ENCODE peak calls at places on chromosomes 4 and X, in seven cellular contexts. Z is GM12865, Y is GM13977, S is AG10803, W is fibroblast of lung, E is lower leg skin, N is colonic mucosa. O is an unnamed sample.

GRCh38 chr4:76238701-76239100 is 12.8 kb upstream of the FAM47E start:
- DNase-seq in Z (no peak), Y (no peak), S (no peak), W (no peak), E (no peak), N (no peak), O (no peak)

GRCh38 chr4:150569384-150569987 is 12.5 kb upstream of the MAB21L2 start:
- DNase-seq in Z (no peak), Y (no peak), S (peak), W (peak), E (no peak), N (no peak), O (no peak)

GRCh38 chr4:147233-147632 is 22.9 kb downstream of the ZNF718 start:
- DNase-seq in Z (no peak), Y (no peak), S (no peak), W (no peak), E (no peak), N (no peak), O (no peak)

GRCh38 chr4:129570326-129570725 is 474.4 kb downstream of the C4orf33 start:
- DNase-seq in Z (no peak), Y (no peak), S (no peak), W (no peak), E (no peak), N (no peak), O (no peak)

GRCh38 chrX:110734894-110735541 is 60.6 kb downstream of the CHRDL1 start:
- DNase-seq in Z (no peak), Y (no peak), S (peak), W (peak), E (no peak), N (no peak), O (no peak)

GRCh38 chr4:99447079-99447478 is 11.9 kb upstream of the ADH7 start:
- DNase-seq in Z (peak), Y (no peak), S (peak), W (peak), E (no peak), N (no peak), O (no peak)

GRCh38 chr4:52877694-52878093 is 15.6 kb downstream of the RASL11B start:
- DNase-seq in Z (no peak), Y (no peak), S (no peak), W (peak), E (no peak), N (no peak), O (no peak)

GRCh38 chr4:142475663-142476062 is 370.4 kb downstream of the INPP4B start:
- DNase-seq in Z (no peak), Y (no peak), S (peak), W (peak), E (no peak), N (no peak), O (no peak)

GRCh38 chr4:178205826-178206225 is 763.6 kb upstream of the AGA start:
- DNase-seq in Z (no peak), Y (no peak), S (no peak), W (peak), E (no peak), N (no peak), O (no peak)

GRCh38 chr4:114399085-114399484 is 199.5 kb upstream of the UGT8 start:
- DNase-seq in Z (no peak), Y (no peak), S (no peak), W (no peak), E (no peak), N (no peak), O (no peak)
- TF ChIP-seq CTCF in Z (no peak), Y (no peak), S (no peak), W (no peak), E (no peak), N (no peak), O (no peak)

GRCh38 chr4:169645627-169646026 is 25.2 kb downstream of the CLCN3 start:
- DNase-seq in Z (no peak), Y (no peak), S (no peak), W (no peak), E (no peak), N (no peak), O (no peak)
- TF ChIP-seq CTCF in Z (no peak), Y (no peak), S (no peak), W (no peak), E (no peak), N (no peak), O (no peak)

GRCh38 chr4:67122029-67122428 is 423.3 kb downstream of the CENPC start:
- DNase-seq in Z (peak), Y (no peak), S (no peak), W (peak), E (no peak), N (no peak), O (no peak)
- TF ChIP-seq CTCF in Z (peak), Y (peak), S (no peak), W (no peak), E (no peak), N (no peak), O (no peak)

DNA sequence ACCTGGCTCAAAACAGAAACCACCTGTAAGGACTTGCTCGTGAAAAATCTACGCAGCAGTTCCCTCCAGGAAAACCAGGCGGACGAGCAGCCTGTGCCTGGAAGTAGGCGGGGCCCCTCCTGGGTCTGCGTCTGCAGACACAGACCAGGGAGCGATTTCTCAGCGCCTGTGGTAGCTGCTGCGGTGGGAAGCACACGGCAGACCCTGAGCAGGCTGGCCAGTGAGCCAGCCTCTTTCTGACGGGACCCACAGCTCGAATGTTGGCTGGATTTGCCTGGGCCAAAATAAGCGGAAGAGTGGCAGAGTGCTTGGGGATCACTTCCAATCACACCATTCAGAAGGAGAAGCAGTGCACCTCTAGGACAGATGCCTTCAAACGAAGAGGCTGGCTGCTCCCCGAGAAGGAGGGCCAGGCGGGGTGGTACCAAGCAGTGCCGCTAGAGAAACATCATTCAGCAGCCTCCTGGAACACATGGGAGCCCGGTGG is 86.0 kb downstream of the GATB start:
- DNase-seq in Z (no peak), Y (no peak), S (peak), W (peak), E (peak), N (peak), O (no peak)
- TF ChIP-seq CTCF in Z (no peak), Y (no peak), S (peak), W (no peak), E (no peak), N (no peak), O (no peak)

GRCh38 chr4:164700471-164700870 is 53.5 kb upstream of the SMIM31 start:
- DNase-seq in Z (peak), Y (no peak), S (no peak), W (no peak), E (no peak), N (peak), O (peak)
- TF ChIP-seq CTCF in Z (peak), Y (peak), S (no peak), W (no peak), E (no peak), N (no peak), O (peak)

GRCh38 chr4:165347647-165348569 is 20.4 kb downstream of the MSMO1 start:
- DNase-seq in Z (no peak), Y (no peak), S (no peak), W (no peak), E (no peak), N (no peak), O (no peak)

GRCh38 chr4:165343353-165344191 is 16.1 kb downstream of the MSMO1 start:
- DNase-seq in Z (peak), Y (no peak), S (no peak), W (no peak), E (no peak), N (no peak), O (no peak)

GRCh38 chr4:165351359-165352130 is 24.1 kb downstream of the MSMO1 start:
- DNase-seq in Z (no peak), Y (no peak), S (no peak), W (no peak), E (no peak), N (no peak), O (no peak)

DNA sequence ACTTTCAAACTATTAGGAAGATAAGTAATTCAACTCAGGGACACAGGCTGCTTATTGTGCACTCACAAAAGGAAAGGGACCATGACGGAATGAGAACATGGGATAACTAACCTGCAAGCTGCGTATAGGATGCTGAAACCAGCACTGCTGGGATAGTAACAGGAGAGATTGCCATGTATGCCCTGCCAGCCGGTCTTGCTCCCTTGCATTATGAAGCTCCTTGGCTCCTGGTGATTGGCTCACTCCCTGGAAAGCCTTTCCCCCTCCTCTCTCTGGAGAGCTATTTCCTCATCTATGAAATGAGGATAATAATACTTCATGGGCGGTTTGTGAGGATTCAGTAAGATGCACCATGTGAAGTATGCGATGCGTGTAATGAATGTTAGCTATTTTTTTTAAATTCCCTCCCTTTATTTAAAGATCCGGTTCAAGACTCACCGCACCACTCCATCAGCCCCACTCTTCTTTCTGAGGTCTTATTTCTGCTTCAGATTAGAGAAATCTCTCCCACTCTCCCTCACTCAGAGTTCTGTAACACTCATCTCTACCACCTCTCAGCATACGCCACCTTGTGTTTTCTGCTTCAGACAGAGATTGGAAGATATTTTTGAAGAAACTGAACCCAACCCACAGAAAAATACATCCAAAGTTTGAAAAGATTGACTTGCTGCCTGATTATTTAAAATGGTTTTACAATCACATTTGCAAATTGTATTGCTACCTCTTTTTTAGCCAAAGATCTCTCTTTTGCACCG is 18.4 kb downstream of the MSMO1 start:
- DNase-seq in Z (peak), Y (no peak), S (no peak), W (no peak), E (no peak), N (no peak), O (no peak)
- TF ChIP-seq CTCF in Z (peak), Y (no peak), S (peak), W (peak), E (no peak), N (no peak), O (no peak)

GRCh38 chr4:73423184-73423583 is 12.8 kb upstream of the AFP start:
- DNase-seq in Z (no peak), Y (no peak), S (no peak), W (no peak), E (no peak), N (no peak), O (no peak)
- TF ChIP-seq CTCF in Z (no peak), Y (no peak), S (no peak), W (no peak), E (no peak), N (no peak), O (no peak)

O was measured in GM10248.